ENCODE peak calls at places on chromosomes 3 and 15, in five cellular contexts. C is fibroblast of lung, Z is psoas muscle, E is sigmoid colon, M is gastrocnemius medialis. S is an unnamed sample. For H3K36me3, the result is how much of the 10 kb centered on the place peaks cover.

GRCh38 chr15:67405208-67406191 is 115.4 kb upstream of the C15orf61 start:
- DNase-seq in C (peak), M (no peak), Z (no peak), E (no peak), S (no peak)

GRCh38 chr15:36831125-36831914 is 251.9 kb downstream of the CDIN1 start:
- DNase-seq in C (peak), M (no peak), Z (no peak), E (no peak), S (no peak)

GRCh38 chr3:111956995-111957736 is 21.7 kb upstream of the ABHD10 start:
- DNase-seq in Z (no peak), E (no peak), C (peak), M (no peak), S (no peak)

GRCh38 chr3:62376906-62377865 is 3.8 kb upstream of the FEZF2 start:
- DNase-seq in M (no peak), C (no peak), Z (no peak), E (no peak), S (no peak)

GRCh38 chr15:89837134-89837829 is 22.6 kb upstream of the ANPEP start:
- DNase-seq in Z (no peak), C (peak), E (no peak), M (peak), S (no peak)

GRCh38 chr3:26535151-26535550 is 87.4 kb upstream of the LRRC3B start:
- DNase-seq in M (no peak), E (no peak), Z (no peak), C (no peak), S (no peak)

GRCh38 chr3:69326821-69327433 is 59.0 kb downstream of the FRMD4B start:
- DNase-seq in Z (no peak), M (no peak), C (no peak), E (no peak), S (no peak)

GRCh38 chr15:64144565-64145281 is 6.8 kb upstream of the SNX22 start:
- DNase-seq in E (peak), C (no peak), M (no peak), Z (no peak), S (no peak)

GRCh38 chr15:78050851-78051250 is 26.7 kb downstream of the TBC1D2B start:
- DNase-seq in M (no peak), Z (no peak), C (no peak), E (no peak), S (no peak)

GRCh38 chr15:77012868-77013267 is 17.9 kb downstream of the PSTPIP1 start:
- DNase-seq in C (no peak), M (no peak), Z (peak), E (no peak), S (no peak)

GRCh38 chr3:192171213-192171612 is 556.1 kb downstream of the FGF12 start:
- DNase-seq in M (no peak), Z (no peak), E (no peak), C (no peak), S (no peak)

GRCh38 chr3:117272876-117273523 is 563.4 kb downstream of the TUSC7 start:
- DNase-seq in E (no peak), C (no peak), M (no peak), Z (no peak), S (no peak)

GRCh38 chr3:32451049-32451659 is 51.5 kb downstream of the CMTM6 start:
- DNase-seq in Z (no peak), C (no peak), M (no peak), E (no peak), S (no peak)

GRCh38 chr3:54237788-54238502 is 115.6 kb downstream of the CACNA2D3 start:
- DNase-seq in C (no peak), Z (no peak), E (no peak), M (no peak), S (no peak)

GRCh38 chr3:189322339-189322738 is 150.6 kb downstream of the TPRG1 start:
- DNase-seq in E (no peak), M (no peak), Z (no peak), C (no peak), S (no peak)

GRCh38 chr3:142028174-142028833 is 121.0 kb downstream of the TFDP2 start:
- DNase-seq in E (no peak), M (no peak), C (peak), Z (no peak), S (no peak)

GRCh38 chr3:6560259-6560658 is 300.7 kb upstream of the GRM7 start:
- DNase-seq in C (no peak), Z (no peak), M (no peak), E (no peak), S (no peak)

GRCh38 chr3:79339846-79340245 is 428.0 kb downstream of the ROBO1 start:
- DNase-seq in C (no peak), E (no peak), Z (no peak), M (no peak), S (no peak)
- H3K36me3 ChIP-seq in C (under half), E (under half), Z (under half), M (under half), S (under half)

GRCh38 chr3:11565072-11565471 is 78.6 kb downstream of the VGLL4 start:
- DNase-seq in Z (no peak), E (no peak), C (no peak), M (no peak), S (no peak)

GRCh38 chr3:11564577-11565001 is 79.1 kb downstream of the VGLL4 start:
- DNase-seq in Z (no peak), C (no peak), E (no peak), M (no peak), S (no peak)

GRCh38 chr3:11562277-11562881 is 81.3 kb downstream of the VGLL4 start:
- DNase-seq in Z (no peak), E (no peak), M (no peak), C (no peak), S (no peak)

GRCh38 chr3:11563159-11563558 is 80.6 kb downstream of the VGLL4 start:
- DNase-seq in Z (no peak), M (no peak), C (no peak), E (no peak), S (no peak)

GRCh38 chr3:11563749-11564148 is 80.0 kb downstream of the VGLL4 start:
- DNase-seq in C (no peak), Z (no peak), E (no peak), M (no peak), S (no peak)
- H3K36me3 ChIP-seq in C (under half), Z (under half), E (under half), M (under half), S (under half)

GRCh38 chr15:34905047-34905446 is 64.5 kb downstream of the AQR start:
- DNase-seq in Z (no peak), E (no peak), M (no peak), C (no peak), S (no peak)

GRCh38 chr15:34896183-34896582 is 73.4 kb downstream of the AQR start:
- DNase-seq in M (no peak), Z (no peak), C (no peak), E (no peak), S (no peak)

GRCh38 chr15:34904527-34904926 is 65.0 kb downstream of the AQR start:
- DNase-seq in E (no peak), Z (no peak), C (no peak), M (no peak), S (no peak)

DNA sequence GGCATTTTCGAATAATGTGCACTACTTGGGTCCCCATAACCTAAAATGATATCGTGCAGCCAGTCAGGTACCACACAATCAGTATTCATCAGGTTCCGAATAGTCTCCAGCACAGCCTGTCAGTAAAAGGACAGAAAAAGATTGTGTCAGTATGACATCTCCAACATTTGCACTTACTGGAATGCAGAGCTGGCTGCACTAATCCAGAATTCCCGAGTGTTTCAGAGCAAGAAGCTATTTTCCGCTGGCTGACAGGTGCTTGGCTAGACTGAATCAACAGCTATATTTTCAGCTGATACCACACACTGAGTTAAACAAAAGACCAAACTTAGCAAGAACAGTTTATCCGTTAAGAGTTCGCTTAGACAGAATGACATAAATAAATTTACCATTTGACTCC is 68.8 kb downstream of the AQR start:
- DNase-seq in Z (no peak), E (no peak), M (no peak), C (no peak), S (no peak)
- H3K36me3 ChIP-seq in Z (under half), E (under half), M (under half), C (under half), S (under half)

DNA sequence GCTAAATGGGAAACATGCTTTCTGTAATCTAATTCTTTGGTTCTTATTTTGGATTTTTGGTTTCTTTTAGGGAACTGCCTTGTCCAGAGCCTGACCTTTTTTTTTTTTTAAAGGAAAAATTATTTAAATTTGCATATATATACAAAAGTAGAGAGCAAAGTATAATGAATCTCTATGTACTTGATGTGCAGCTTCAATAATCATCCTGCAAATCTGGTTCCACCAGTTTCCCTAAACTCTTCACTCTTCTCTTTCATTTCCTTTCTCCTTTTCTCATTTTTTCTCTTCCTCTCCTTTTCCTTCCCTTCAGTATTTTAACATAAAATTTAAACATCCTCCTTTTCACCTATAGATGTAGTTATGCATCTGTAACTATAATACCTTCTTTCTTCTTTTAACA is 82.5 kb downstream of the USP13 start:
- DNase-seq in Z (no peak), C (no peak), E (no peak), M (no peak), S (no peak)
- H3K36me3 ChIP-seq in Z (under half), C (under half), E (under half), M (under half), S (under half)

GRCh38 chr15:31375772-31376171 is 49.1 kb downstream of the KLF13 start:
- DNase-seq in C (no peak), Z (no peak), E (no peak), M (no peak), S (no peak)
- H3K36me3 ChIP-seq in C (under half), Z (under half), E (under half), M (under half), S (under half)

GRCh38 chr3:195059006-195059350 is 212.0 kb downstream of the XXYLT1 start:
- DNase-seq in Z (peak), E (peak), C (no peak), M (no peak), S (no peak)
- H3K36me3 ChIP-seq in Z (under half), E (under half), C (under half), M (under half), S (under half)

DNA sequence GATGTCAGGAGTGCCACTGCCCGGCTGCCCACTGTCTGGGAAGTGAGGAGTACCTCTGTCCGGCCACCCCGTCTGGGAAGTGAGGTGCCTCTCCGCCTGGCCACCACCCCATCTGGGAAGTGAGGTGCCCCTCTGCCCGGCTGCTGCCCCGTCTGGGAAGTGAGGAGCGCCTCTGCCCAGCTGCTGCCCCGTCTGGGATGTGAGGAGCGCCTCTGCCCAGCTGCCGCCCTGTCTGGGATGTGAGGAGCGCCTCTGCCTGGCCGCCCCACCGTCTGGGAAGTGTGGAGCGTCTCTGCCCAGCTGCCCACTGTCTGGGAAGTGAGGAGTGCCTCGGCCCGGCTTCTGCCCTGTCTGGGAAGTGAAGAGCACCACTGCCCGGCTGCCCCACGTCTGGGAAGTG is 3.3 kb downstream of the COX17 start:
- DNase-seq in C (no peak), Z (no peak), M (no peak), E (no peak), S (no peak)
- H3K36me3 ChIP-seq in C (under half), Z (under half), M (under half), E (under half), S (under half)

DNA sequence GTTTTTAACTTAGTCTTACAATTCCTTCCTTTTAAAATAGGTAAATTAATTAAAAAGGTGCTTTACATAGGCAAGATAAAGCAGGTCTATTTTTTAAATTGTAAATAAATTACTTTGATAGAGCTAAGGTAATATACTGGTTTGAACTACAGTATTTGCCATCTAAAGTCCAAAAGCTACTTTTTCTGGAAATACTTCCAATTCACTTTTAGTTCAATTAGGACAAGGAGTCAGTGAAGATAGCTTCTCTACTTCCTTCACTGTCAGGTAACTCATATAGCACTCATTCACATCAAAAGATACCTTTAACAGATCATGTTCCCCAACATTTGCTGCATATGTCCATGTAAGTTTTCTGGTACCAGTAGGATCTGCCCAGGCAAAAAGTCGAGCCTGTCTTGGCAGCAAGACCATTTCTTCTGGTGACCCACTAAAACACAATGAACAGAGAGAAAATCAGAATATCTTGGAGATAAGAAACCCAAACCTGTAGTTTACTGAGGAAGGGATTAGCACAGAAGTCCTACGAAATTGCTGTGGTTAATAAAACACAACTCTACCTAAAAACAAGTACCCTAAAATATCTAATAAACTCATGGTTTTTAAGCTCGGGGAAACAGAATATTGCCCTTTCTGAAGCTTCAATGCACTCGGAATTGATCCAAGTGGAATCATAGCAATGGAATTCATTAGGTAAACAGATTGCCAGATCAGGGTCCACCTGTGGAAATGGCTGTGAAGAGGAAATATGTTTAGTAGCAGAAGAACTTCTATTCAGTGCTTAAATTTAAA is 153.1 kb downstream of the VPS13C start:
- DNase-seq in Z (no peak), E (no peak), M (no peak), C (no peak), S (no peak)
- H3K36me3 ChIP-seq in Z (under half), E (under half), M (half or more), C (under half), S (under half)

GRCh38 chr15:55196011-55196410 is 730 bp downstream of the RSL24D1 start:
- DNase-seq in E (no peak), M (no peak), Z (no peak), C (peak), S (no peak)
- H3K36me3 ChIP-seq in E (under half), M (under half), Z (under half), C (under half), S (under half)

GRCh38 chr3:196936288-196936687 is 6.0 kb downstream of the NCBP2 start:
- DNase-seq in Z (no peak), E (no peak), C (no peak), M (no peak), S (no peak)

GRCh38 chr3:196942226-196942914 is at the start of gene NCBP2:
- DNase-seq in C (peak), E (peak), M (peak), Z (peak), S (peak)

GRCh38 chr3:196941846-196942225 is 492 bp downstream of the NCBP2 start:
- DNase-seq in E (no peak), Z (no peak), M (no peak), C (no peak), S (no peak)

GRCh38 chr3:196942915-196943277 is 568 bp upstream of the NCBP2 start:
- DNase-seq in E (no peak), Z (no peak), C (no peak), M (no peak), S (no peak)

GRCh38 chr3:196938124-196938523 is 4.2 kb downstream of the NCBP2 start:
- DNase-seq in M (no peak), E (no peak), Z (no peak), C (no peak), S (no peak)
- H3K36me3 ChIP-seq in M (half or more), E (under half), Z (under half), C (under half), S (under half)